ENCODE peak calls at places on chromosomes 1 and 21, in seven cellular contexts. L is hippocampal formation; Q is naive thymus-derived CD4-positive, alpha-beta T cell; H is GM03348; B is M059J; D is LHCN-M2; Z is NCI-H510A. W is an unnamed sample.

GRCh38 chr1:63774617-63775417 is 1.0 kb downstream of the ROR1 start:
- DNase-seq in D (peak), Z (no peak), B (peak), L (peak), Q (peak), H (peak), W (peak)

GRCh38 chr1:182952677-182953444 is at the start of gene SHCBP1L:
- DNase-seq in L (no peak), Z (no peak), D (no peak), Q (no peak), H (peak), B (no peak), W (no peak)

GRCh38 chr1:210758261-210758660 is 375.7 kb downstream of the KCNH1 start:
- DNase-seq in D (no peak), L (no peak), B (no peak), Q (no peak), Z (no peak), H (no peak), W (no peak)

GRCh38 chr21:16363563-16363962 is 633.8 kb downstream of the USP25 start:
- DNase-seq in Z (no peak), B (no peak), L (no peak), H (no peak), D (no peak), Q (no peak), W (no peak)

GRCh38 chr1:12617901-12618660 is at the start of gene DHRS3:
- DNase-seq in L (peak), Q (peak), H (peak), B (peak), Z (peak), D (no peak), W (peak)

GRCh38 chr1:110356379-110356778 is 17.2 kb downstream of the RBM15 start:
- DNase-seq in Q (no peak), B (peak), H (no peak), Z (no peak), L (no peak), D (no peak), W (no peak)

GRCh38 chr21:41802684-41803083 is 35.8 kb upstream of the RIPK4 start:
- DNase-seq in B (peak), H (peak), L (peak), D (no peak), Z (no peak), Q (no peak), W (no peak)

GRCh38 chr1:234600418-234601216 is 9.4 kb downstream of the IRF2BP2 start:
- DNase-seq in H (no peak), D (no peak), L (no peak), Q (no peak), Z (no peak), B (peak), W (no peak)

GRCh38 chr1:225504776-225505175 is 76.9 kb upstream of the LBR start:
- DNase-seq in Z (no peak), Q (no peak), D (no peak), H (no peak), B (no peak), L (no peak), W (no peak)

GRCh38 chr1:245434285-245434684 is 279.5 kb downstream of the KIF26B start:
- DNase-seq in H (no peak), Z (no peak), B (no peak), D (no peak), Q (no peak), L (no peak), W (no peak)

GRCh38 chr21:46498335-46499050 is 39.8 kb downstream of the DIP2A start:
- DNase-seq in Q (no peak), H (no peak), L (no peak), D (peak), Z (no peak), B (peak), W (no peak)

GRCh38 chr1:156772728-156773497 is 5.6 kb downstream of the PRCC start:
- DNase-seq in H (no peak), Z (no peak), D (no peak), L (no peak), Q (no peak), B (no peak), W (no peak)

GRCh38 chr1:7379445-7379971 is 391.6 kb upstream of the VAMP3 start:
- DNase-seq in D (peak), B (peak), L (no peak), Q (no peak), Z (peak), H (peak), W (no peak)

GRCh38 chr1:1334835-1335234 is 3.8 kb downstream of the TAS1R3 start:
- DNase-seq in B (no peak), H (no peak), Q (no peak), Z (no peak), D (no peak), L (no peak), W (no peak)

GRCh38 chr1:43619314-43619790 is 30.6 kb upstream of the KDM4A start:
- DNase-seq in Q (no peak), D (no peak), H (no peak), B (no peak), Z (no peak), L (no peak), W (no peak)

GRCh38 chr1:94416901-94417701 is 1.1 kb upstream of the ABCD3 start:
- DNase-seq in B (peak), H (peak), Z (no peak), D (peak), Q (no peak), L (peak), W (no peak)

GRCh38 chr1:165928075-165928731 is 100.8 kb downstream of the UCK2 start:
- DNase-seq in D (peak), Z (no peak), H (peak), Q (peak), L (no peak), B (peak), W (no peak)

GRCh38 chr1:33634806-33635205 is 162.4 kb downstream of the ZSCAN20 start:
- DNase-seq in D (peak), L (no peak), B (peak), Z (no peak), Q (peak), H (peak), W (no peak)

GRCh38 chr1:1264868-1265272 is 8.8 kb downstream of the UBE2J2 start:
- DNase-seq in H (peak), B (peak), Q (no peak), D (peak), L (no peak), Z (no peak), W (no peak)

GRCh38 chr1:36432616-36433015 is 17.6 kb downstream of the OSCP1 start:
- DNase-seq in H (no peak), Q (no peak), Z (no peak), D (no peak), B (no peak), L (no peak), W (no peak)

GRCh38 chr1:7616076-7616833 is 154.8 kb upstream of the VAMP3 start:
- DNase-seq in B (peak), L (no peak), H (peak), Z (no peak), D (peak), Q (peak), W (peak)

GRCh38 chr1:31414692-31415370 is 1.8 kb downstream of the SERINC2 start:
- DNase-seq in H (no peak), B (peak), D (no peak), Z (no peak), Q (no peak), L (no peak), W (no peak)

GRCh38 chr1:236064674-236065508 is at the start of gene NID1:
- DNase-seq in L (peak), D (peak), Q (peak), B (peak), H (peak), Z (no peak), W (peak)

GRCh38 chr21:42784896-42785451 is 94.4 kb downstream of the WDR4 start:
- DNase-seq in H (no peak), D (no peak), B (no peak), Z (no peak), Q (no peak), L (no peak), W (no peak)

GRCh38 chr21:26961704-26962103 is 5.2 kb downstream of the ADAMTS5 start:
- DNase-seq in Z (no peak), H (no peak), L (no peak), D (peak), B (no peak), Q (no peak), W (no peak)

W was measured in upper lobe of right lung.